ENCODE peak calls at places on chromosomes 6 and 20, in four cellular contexts. G is HL-60, A is bronchial epithelial cell, R is astrocyte of the spinal cord. U is an unnamed sample.

GRCh38 chr6:83920017-83920416 is 60.5 kb downstream of the CYB5R4 start:
- DNase-seq in G (no peak), A (no peak), R (peak), U (no peak)

GRCh38 chr20:11917663-11918062 is at the start of gene BTBD3:
- DNase-seq in G (no peak), A (peak), R (peak), U (peak)

GRCh38 chr6:148467926-148468325 is 125.3 kb downstream of the SASH1 start:
- DNase-seq in G (no peak), A (no peak), R (no peak), U (no peak)

GRCh38 chr6:53005667-53006250 is 10.7 kb upstream of the GSTA4 start:
- DNase-seq in G (no peak), A (no peak), R (no peak), U (no peak)

GRCh38 chr6:144334150-144334708 is 49.1 kb downstream of the UTRN start:
- DNase-seq in G (peak), A (no peak), R (no peak), U (no peak)

GRCh38 chr20:47876348-47877056 is 91.2 kb upstream of the SULF2 start:
- DNase-seq in G (no peak), A (no peak), R (no peak), U (no peak)

GRCh38 chr6:20117474-20117873 is 94.8 kb downstream of the MBOAT1 start:
- DNase-seq in G (no peak), A (peak), R (no peak), U (no peak)

GRCh38 chr6:109360791-109361190 is 21.5 kb downstream of the CD164 start:
- DNase-seq in G (no peak), A (no peak), R (no peak), U (no peak)

GRCh38 chr6:5361371-5361770 is 100.1 kb downstream of the FARS2 start:
- DNase-seq in G (no peak), A (peak), R (peak), U (no peak)

GRCh38 chr6:11480541-11480940 is 57.0 kb upstream of the TMEM170B start:
- DNase-seq in G (no peak), A (no peak), R (no peak), U (no peak)

GRCh38 chr6:13454286-13455221 is 32.8 kb downstream of the GFOD1 start:
- DNase-seq in G (peak), A (peak), R (peak), U (no peak)

DNA sequence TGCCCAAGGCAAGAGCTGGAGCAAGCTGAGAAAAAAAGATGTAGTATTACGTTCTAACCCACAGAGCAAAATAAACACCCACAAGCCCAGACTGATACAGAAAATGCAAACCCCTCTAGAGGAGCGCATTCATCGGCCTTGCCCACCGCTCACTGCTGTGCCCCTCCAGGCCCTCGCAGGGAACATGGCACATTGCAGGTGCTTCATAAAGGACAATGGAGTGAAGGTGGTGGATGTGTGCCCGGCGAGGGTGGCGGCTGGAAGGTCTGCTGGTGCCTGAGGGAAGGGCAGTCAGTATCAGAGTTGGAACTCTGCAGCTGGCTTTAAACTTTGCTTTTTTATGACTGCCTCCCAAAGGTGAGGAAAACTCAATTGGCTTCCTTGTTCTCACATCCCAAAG is 18.5 kb upstream of the IRF4 start:
- DNase-seq in G (no peak), A (no peak), R (no peak), U (no peak)
- TF ChIP-seq CTCF in G (no peak), A (no peak), R (no peak), U (no peak)

GRCh38 chr20:35171438-35171752 is 477 bp upstream of the PROCR start:
- DNase-seq in G (no peak), A (no peak), R (no peak), U (no peak)
- H3K4me3 ChIP-seq in G (peak), A (no peak), R (peak), U (peak)

DNA sequence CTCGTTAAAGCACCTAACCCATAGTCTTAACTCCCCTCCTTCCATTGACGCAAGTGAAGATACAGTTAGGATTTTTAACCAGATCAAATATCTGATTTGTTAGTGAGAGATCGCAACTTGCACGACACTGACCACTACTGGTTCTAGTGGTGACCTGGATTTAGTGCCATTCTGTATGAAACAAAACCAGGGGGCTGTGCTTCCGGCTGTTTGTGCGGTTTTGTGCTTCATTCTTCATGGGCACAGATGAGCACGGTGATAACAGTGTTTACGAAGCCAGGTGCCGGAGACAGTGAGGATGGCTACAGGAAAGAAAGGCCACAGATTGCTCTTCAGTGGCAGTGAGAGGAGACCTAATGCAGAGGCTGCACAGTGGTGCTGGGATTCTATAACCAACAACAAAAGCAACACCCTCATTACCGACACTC is 75.5 kb downstream of the NOL4L start:
- DNase-seq in G (peak), A (no peak), R (no peak), U (no peak)
- TF ChIP-seq CTCF in G (no peak), A (no peak), R (peak), U (peak)

DNA sequence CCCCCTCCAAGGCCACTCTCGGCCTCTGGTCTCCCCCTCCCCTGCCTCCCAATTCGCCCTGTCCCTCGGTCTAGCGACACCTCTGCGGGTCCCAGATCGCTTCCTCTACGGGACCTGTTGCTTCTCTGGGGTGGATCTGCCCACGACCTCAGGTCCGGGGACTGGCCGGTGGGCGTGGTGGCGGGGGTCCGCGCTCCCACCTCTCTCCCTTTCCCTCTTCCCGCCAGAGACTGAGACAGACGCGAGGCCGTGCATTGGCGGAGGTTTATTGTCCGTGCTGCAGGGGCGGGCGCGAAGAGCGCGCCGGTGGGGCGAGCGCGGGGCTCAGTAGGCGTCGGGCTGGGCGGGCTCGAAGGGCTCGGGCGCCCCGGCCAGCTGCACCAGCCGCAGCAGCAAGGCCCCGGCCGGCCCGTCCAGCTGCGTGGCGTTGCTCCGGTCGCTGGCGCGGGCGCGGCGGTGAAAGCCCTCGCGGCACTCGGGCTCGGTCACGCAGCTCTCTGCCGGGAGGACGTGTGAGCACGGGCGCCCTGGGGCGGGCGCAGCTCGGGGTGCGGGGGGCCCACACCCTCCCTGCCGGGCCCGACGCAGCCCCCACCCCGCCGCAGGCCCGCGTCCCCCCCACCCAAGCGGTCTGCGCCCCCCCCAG is 2.1 kb downstream of the AVP start:
- DNase-seq in G (no peak), A (no peak), R (no peak), U (no peak)
- H3K4me3 ChIP-seq in G (peak), A (no peak), R (no peak), U (no peak)

GRCh38 chr6:18187701-18188100 is 32.5 kb downstream of the KDM1B start:
- DNase-seq in G (no peak), A (no peak), R (no peak), U (no peak)
- TF ChIP-seq CTCF in G (no peak), A (no peak), R (no peak), U (no peak)

DNA sequence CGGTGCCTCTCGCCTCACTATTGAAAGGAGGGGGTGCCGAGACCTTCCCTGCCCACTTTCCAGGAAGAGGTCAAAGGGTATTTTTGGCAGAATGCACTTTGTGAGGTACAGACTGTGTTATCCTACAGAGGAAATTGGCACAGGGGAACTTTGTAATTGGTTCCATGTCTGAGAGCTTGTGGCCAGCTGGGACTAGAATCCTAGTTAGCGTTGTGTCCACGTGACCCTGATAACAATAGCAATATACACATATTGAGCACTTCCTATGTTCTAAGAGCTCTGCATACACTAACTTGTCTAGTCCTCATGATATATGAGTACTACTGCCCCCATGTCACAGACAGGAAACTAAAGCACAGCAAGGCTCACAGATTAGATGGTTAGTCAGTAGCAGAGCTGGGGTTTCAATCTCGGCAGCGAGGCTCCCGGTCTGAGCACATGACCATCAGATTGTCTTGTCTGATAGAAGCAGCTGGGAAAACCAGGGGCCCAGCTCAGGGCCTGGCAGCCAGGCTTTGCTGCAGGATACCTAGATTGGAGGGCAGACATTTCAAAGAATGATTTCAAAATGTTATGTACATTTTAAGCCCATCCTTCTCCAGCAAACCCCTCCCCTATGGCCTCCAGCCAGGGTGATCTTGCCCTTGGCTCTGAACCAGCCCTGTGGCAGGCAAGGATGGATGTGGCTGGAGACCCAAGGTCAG is 1.4 kb downstream of the MAPK13 start:
- DNase-seq in G (no peak), A (peak), R (peak), U (no peak)
- H3K4me3 ChIP-seq in G (no peak), A (peak), R (no peak), U (no peak)

DNA sequence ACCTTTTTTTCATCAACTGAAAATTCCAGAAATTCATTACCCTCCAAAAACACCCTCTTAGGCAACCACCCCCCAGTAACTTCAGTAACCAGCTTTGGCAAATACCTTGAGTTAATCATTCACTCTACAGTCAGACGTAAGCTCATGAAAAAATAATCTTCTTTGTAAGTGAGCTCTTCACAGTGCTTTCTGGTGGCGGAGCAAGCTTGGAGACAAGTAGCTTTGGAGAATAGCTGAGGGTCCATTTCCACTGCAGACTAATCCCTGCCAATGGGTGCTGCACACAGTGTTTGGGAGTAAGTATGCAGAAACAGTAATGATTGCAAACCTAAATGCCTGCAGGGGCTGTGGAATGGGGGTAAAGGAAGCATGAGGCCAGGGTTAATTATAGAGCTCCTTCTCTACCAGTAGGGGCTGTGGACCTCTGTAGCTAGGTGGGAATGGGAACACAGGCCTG is 56.8 kb upstream of the HINT3 start:
- DNase-seq in G (no peak), A (no peak), R (no peak), U (no peak)
- TF ChIP-seq CTCF in G (no peak), A (no peak), R (no peak), U (no peak)

DNA sequence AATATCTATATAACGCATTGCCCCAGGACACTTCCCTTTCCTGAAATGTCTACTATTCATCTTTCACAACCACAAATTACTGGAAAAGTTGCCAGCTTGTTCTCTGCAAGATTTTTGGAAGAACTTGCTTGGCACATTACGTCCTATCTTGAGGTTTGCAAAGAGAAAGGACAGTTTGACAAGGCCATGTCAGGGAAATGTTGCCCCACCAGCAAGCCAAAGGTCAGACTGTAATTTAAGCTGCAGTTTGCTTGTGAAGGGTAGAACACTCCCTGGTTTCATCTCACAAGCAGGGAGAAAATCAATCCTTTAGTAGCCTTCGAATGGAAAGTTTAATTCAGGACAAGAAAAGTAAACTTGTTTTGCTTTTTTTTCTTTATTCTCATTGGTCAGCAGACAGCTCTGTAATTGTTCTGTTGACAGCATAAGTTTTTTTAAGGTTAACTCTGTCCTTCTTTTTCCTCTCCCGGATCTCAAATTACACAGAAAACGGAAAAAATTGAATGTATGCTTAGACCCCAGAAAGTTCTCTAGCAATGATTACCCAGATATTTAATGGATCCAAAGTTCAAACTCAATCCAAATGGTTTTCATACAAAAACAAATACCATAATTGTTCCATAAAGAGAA is 541.8 kb upstream of the NRSN1 start:
- DNase-seq in G (no peak), A (no peak), R (no peak), U (no peak)
- H3K4me3 ChIP-seq in G (no peak), A (no peak), R (no peak), U (no peak)

U was measured in astrocyte of the cerebellum.